ENCODE peak calls at places on chromosomes 7 and 10, in six cellular contexts. Q, J, G, I, H and F are unnamed samples.

GRCh38 chr7:68279827-68280400 is 1283.3 kb downstream of the TYW1 start:
- DNase-seq in G (no peak), H (no peak), Q (no peak), J (no peak), I (no peak), F (no peak)

GRCh38 chr7:132618271-132618955 is 42.1 kb upstream of the PLXNA4 start:
- DNase-seq in J (no peak), H (peak), I (no peak), G (no peak), Q (no peak), F (no peak)

GRCh38 chr10:129673292-129673691 is 206.3 kb downstream of the MGMT start:
- DNase-seq in Q (no peak), H (no peak), I (no peak), J (no peak), G (no peak), F (no peak)

GRCh38 chr10:494149-494542 is 195.3 kb downstream of the DIP2C start:
- DNase-seq in I (no peak), H (no peak), J (peak), Q (no peak), G (no peak), F (no peak)

GRCh38 chr10:100482834-100483185 is 20.0 kb downstream of the WNT8B start:
- DNase-seq in H (no peak), I (no peak), Q (no peak), J (no peak), G (no peak), F (no peak)

GRCh38 chr10:58414270-58415041 is 29.2 kb downstream of the TFAM start:
- DNase-seq in G (no peak), J (no peak), I (no peak), H (peak), Q (no peak), F (peak)

GRCh38 chr7:114293289-114294012 is 121.2 kb upstream of the FOXP2 start:
- DNase-seq in I (no peak), Q (no peak), H (peak), G (no peak), J (no peak), F (no peak)

GRCh38 chr7:135238112-135238744 is 4.6 kb downstream of the STRA8 start:
- DNase-seq in G (no peak), H (no peak), Q (peak), J (no peak), I (no peak), F (peak)

GRCh38 chr10:86070278-86070677 is 296.3 kb downstream of the GRID1 start:
- DNase-seq in J (no peak), G (no peak), I (no peak), Q (no peak), H (no peak), F (no peak)

GRCh38 chr10:54869022-54869421 is 68.0 kb upstream of the PCDH15 start:
- DNase-seq in G (no peak), J (no peak), Q (no peak), I (no peak), H (no peak), F (peak)

GRCh38 chr7:43038229-43038628 is 74.2 kb upstream of the HECW1 start:
- DNase-seq in G (no peak), J (no peak), Q (no peak), I (no peak), H (peak), F (no peak)

GRCh38 chr10:43402176-43402575 is 6.8 kb downstream of the HNRNPF start:
- DNase-seq in J (no peak), Q (no peak), G (no peak), H (no peak), I (no peak), F (no peak)

GRCh38 chr10:4447977-4448376 is 378.0 kb upstream of the AKR1E2 start:
- DNase-seq in J (no peak), G (no peak), I (no peak), Q (no peak), H (peak), F (no peak)

GRCh38 chr10:69716711-69717560 is 84.8 kb upstream of the COL13A1 start:
- DNase-seq in I (no peak), H (peak), Q (peak), G (peak), J (no peak), F (peak)

GRCh38 chr7:112223310-112223709 is 16.8 kb downstream of the ZNF277 start:
- DNase-seq in Q (no peak), H (no peak), G (no peak), I (no peak), J (no peak), F (no peak)

GRCh38 chr10:122510326-122510725 is 49.0 kb downstream of the HTRA1 start:
- DNase-seq in Q (no peak), I (no peak), H (peak), G (no peak), J (no peak), F (no peak)

GRCh38 chr7:2120251-2120660 is 112.5 kb downstream of the MAD1L1 start:
- DNase-seq in J (peak), Q (no peak), G (no peak), I (no peak), H (peak), F (no peak)

GRCh38 chr10:108913300-108913699 is 1010.0 kb downstream of the XPNPEP1 start:
- DNase-seq in G (no peak), H (no peak), I (no peak), J (no peak), Q (no peak), F (no peak)

GRCh38 chr10:46077616-46078268 is 31.7 kb upstream of the MSMB start:
- DNase-seq in J (no peak), G (no peak), H (no peak), Q (no peak), I (no peak), F (no peak)

GRCh38 chr10:113631680-113632079 is 32.2 kb downstream of the NRAP start:
- DNase-seq in H (no peak), G (no peak), Q (no peak), I (no peak), J (no peak), F (no peak)

GRCh38 chr7:74476546-74477095 is 22.9 kb downstream of the GTF2IRD1 start:
- DNase-seq in I (no peak), G (no peak), J (no peak), Q (no peak), H (no peak), F (no peak)

GRCh38 chr10:65900271-65900670 is 1025.6 kb upstream of the LRRTM3 start:
- DNase-seq in G (no peak), J (no peak), H (no peak), Q (no peak), I (no peak), F (no peak)

GRCh38 chr7:155882596-155882995 is 70.3 kb upstream of the SHH start:
- DNase-seq in J (peak), Q (no peak), I (no peak), G (no peak), H (peak), F (no peak)

GRCh38 chr7:93298671-93299070 is 66.5 kb downstream of the VPS50 start:
- DNase-seq in J (no peak), Q (no peak), I (no peak), H (peak), G (no peak), F (no peak)

GRCh38 chr10:37582237-37582636 is 275.2 kb downstream of the ZNF248 start:
- DNase-seq in Q (no peak), J (no peak), H (no peak), G (no peak), I (no peak), F (no peak)

GRCh38 chr7:87575521-87575920 is 25.2 kb downstream of the ABCB1 start:
- DNase-seq in I (no peak), Q (no peak), G (no peak), J (no peak), H (no peak), F (peak)

GRCh38 chr10:45602082-45602730 is 70.4 kb downstream of the ZFAND4 start:
- DNase-seq in G (no peak), I (no peak), Q (no peak), H (peak), J (no peak), F (peak)

GRCh38 chr7:106070201-106070551 is 41.9 kb downstream of the SYPL1 start:
- DNase-seq in Q (no peak), I (no peak), G (no peak), H (no peak), J (no peak), F (peak)

GRCh38 chr7:47485640-47486435 is 96.1 kb downstream of the TNS3 start:
- DNase-seq in G (no peak), J (peak), Q (no peak), H (no peak), I (no peak), F (no peak)

GRCh38 chr10:70940834-70941568 is 52.6 kb upstream of the PCBD1 start:
- DNase-seq in H (peak), J (no peak), I (no peak), G (no peak), Q (no peak), F (no peak)